ENCODE peak calls at places on chromosomes 3 and 15, in ten cellular contexts. H is mammary epithelial cell, F is ovary, U is IMR-90, K is Peyer's patch, G is neural progenitor cell, I is aorta, Y is heart left ventricle, S is hepatocyte, M is sigmoid colon. R is an unnamed sample. For H3K4me1 and H3K27me3, the result is how much of the 10 kb centered on the place peaks cover.

GRCh38 chr15:37094542-37095196 is 5.7 kb downstream of the MEIS2 start:
- DNase-seq in S (peak), I (no peak), M (no peak), F (no peak), G (no peak), U (peak), Y (no peak), K (no peak), H (no peak), R (no peak)

GRCh38 chr15:40762919-40763800 is 708 bp upstream of the GCHFR start:
- DNase-seq in Y (peak), G (peak), F (peak), M (peak), K (peak), U (peak), H (peak), I (peak), S (peak), R (peak)

GRCh38 chr3:45659661-45660566 is 29.3 kb upstream of the SACM1L start:
- DNase-seq in K (peak), I (peak), U (peak), H (no peak), S (peak), M (peak), F (peak), Y (peak), G (peak), R (peak)

GRCh38 chr15:63234479-63234878 is 42.9 kb upstream of the APH1B start:
- DNase-seq in S (peak), H (peak), F (peak), M (peak), G (no peak), I (peak), U (peak), Y (peak), K (peak), R (peak)

GRCh38 chr3:76497636-76498035 is 542.3 kb upstream of the ROBO2 start:
- DNase-seq in Y (no peak), G (peak), F (no peak), H (no peak), U (peak), M (no peak), K (no peak), I (no peak), S (no peak), R (no peak)

GRCh38 chr3:99683465-99683864 is 45.1 kb downstream of the COL8A1 start:
- DNase-seq in Y (no peak), S (no peak), M (no peak), U (no peak), G (no peak), H (no peak), I (no peak), K (no peak), F (no peak), R (no peak)

GRCh38 chr3:161471211-161471610 is 25.4 kb upstream of the OTOL1 start:
- DNase-seq in K (no peak), G (no peak), M (no peak), F (no peak), H (no peak), U (no peak), S (no peak), Y (no peak), I (no peak), R (no peak)

GRCh38 chr3:37862219-37862711 is 585 bp downstream of the CTDSPL start:
- DNase-seq in H (no peak), F (peak), Y (peak), K (peak), S (peak), I (peak), G (peak), M (peak), U (peak), R (peak)

GRCh38 chr3:50126287-50127211 is 28.6 kb upstream of the SEMA3F start:
- DNase-seq in F (no peak), K (peak), S (peak), I (peak), M (no peak), G (peak), U (peak), Y (no peak), H (no peak), R (no peak)

GRCh38 chr3:158896729-158897128 is 94.9 kb downstream of the MFSD1 start:
- DNase-seq in K (no peak), H (no peak), G (no peak), S (no peak), M (no peak), F (no peak), I (no peak), U (no peak), Y (no peak), R (no peak)

GRCh38 chr3:112681822-112682325 is 40.9 kb upstream of the CCDC80 start:
- DNase-seq in I (no peak), M (no peak), G (no peak), K (no peak), H (peak), S (peak), F (no peak), U (peak), Y (no peak), R (no peak)

GRCh38 chr3:158267015-158267414 is 157.1 kb downstream of the RSRC1 start:
- DNase-seq in K (no peak), I (no peak), U (no peak), G (no peak), Y (no peak), F (no peak), H (no peak), S (no peak), M (no peak), R (no peak)

GRCh38 chr15:98547741-98548166 is 100.6 kb upstream of the IGF1R start:
- DNase-seq in H (no peak), S (peak), G (peak), M (peak), K (no peak), I (no peak), U (no peak), F (peak), Y (peak), R (peak)

GRCh38 chr3:55476515-55476914 is 10.6 kb downstream of the WNT5A start:
- DNase-seq in H (peak), U (peak), F (no peak), K (no peak), Y (no peak), S (no peak), G (no peak), M (no peak), I (no peak), R (no peak)

GRCh38 chr3:144687862-144688261 is 716.2 kb downstream of the DIPK2A start:
- DNase-seq in S (no peak), F (no peak), G (peak), Y (no peak), K (no peak), M (no peak), U (no peak), I (no peak), H (peak), R (no peak)

GRCh38 chr15:67241132-67241855 is 13.2 kb downstream of the AAGAB start:
- DNase-seq in G (peak), U (no peak), Y (no peak), F (no peak), M (no peak), K (no peak), S (no peak), I (no peak), H (peak), R (no peak)

GRCh38 chr15:45391746-45392711 is 13.7 kb upstream of the GATM start:
- DNase-seq in H (no peak), F (no peak), G (no peak), M (no peak), K (no peak), U (no peak), Y (no peak), S (no peak), I (no peak), R (no peak)

GRCh38 chr3:15983232-15983631 is 185.5 kb upstream of the ANKRD28 start:
- DNase-seq in I (no peak), H (peak), M (no peak), F (no peak), G (no peak), U (peak), S (no peak), K (no peak), Y (no peak), R (no peak)

GRCh38 chr3:194330579-194330978 is 20.5 kb downstream of the CPN2 start:
- DNase-seq in M (no peak), I (no peak), U (peak), Y (peak), G (no peak), F (no peak), H (peak), S (no peak), K (no peak), R (no peak)

GRCh38 chr3:8996681-8997121 is 33.4 kb upstream of the RAD18 start:
- DNase-seq in G (peak), Y (peak), H (no peak), K (no peak), F (peak), I (no peak), M (peak), U (peak), S (peak), R (peak)

GRCh38 chr3:141305436-141305835 is 62.9 kb upstream of the ZBTB38 start:
- DNase-seq in S (no peak), Y (no peak), H (peak), M (no peak), F (no peak), I (no peak), G (peak), U (peak), K (no peak), R (no peak)

GRCh38 chr3:94862703-94863102 is 799.8 kb downstream of the NSUN3 start:
- DNase-seq in F (no peak), U (no peak), Y (no peak), I (no peak), S (peak), K (no peak), M (no peak), G (peak), H (no peak), R (no peak)

GRCh38 chr3:110814170-110815007 is 257.2 kb upstream of the NECTIN3 start:
- DNase-seq in Y (no peak), I (no peak), S (peak), K (no peak), U (peak), G (peak), M (no peak), H (peak), F (no peak), R (no peak)

GRCh38 chr3:142852009-142852408 is 36.9 kb downstream of the PCOLCE2 start:
- DNase-seq in Y (no peak), K (no peak), F (no peak), U (no peak), M (no peak), G (no peak), S (no peak), H (no peak), I (no peak), R (no peak)

GRCh38 chr3:15794303-15794771 is 3.4 kb downstream of the ANKRD28 start:
- DNase-seq in I (no peak), S (no peak), F (no peak), K (no peak), U (peak), H (peak), M (no peak), G (no peak), Y (no peak), R (no peak)

GRCh38 chr15:83206971-83207621 is 527 bp downstream of the HDGFL3 start:
- DNase-seq in S (peak), U (no peak), K (peak), Y (peak), M (peak), H (peak), G (peak), I (peak), F (peak), R (peak)

GRCh38 chr3:294096-294495 is 97.5 kb downstream of the CHL1 start:
- DNase-seq in F (no peak), G (no peak), M (no peak), Y (no peak), K (no peak), H (peak), I (no peak), U (no peak), S (no peak), R (no peak)

GRCh38 chr15:89143503-89144162 is 55.4 kb downstream of the ABHD2 start:
- DNase-seq in Y (no peak), I (no peak), F (no peak), U (peak), S (no peak), H (peak), G (no peak), M (no peak), K (no peak), R (no peak)

GRCh38 chr15:53401503-53401902 is 358.0 kb downstream of the WDR72 start:
- DNase-seq in S (no peak), U (no peak), H (no peak), K (no peak), M (no peak), I (no peak), Y (no peak), F (no peak), G (no peak), R (no peak)

GRCh38 chr3:76585794-76586392 is 454.0 kb upstream of the ROBO2 start:
- DNase-seq in F (no peak), M (no peak), U (peak), G (peak), Y (no peak), K (no peak), I (no peak), H (no peak), S (peak), R (no peak)

GRCh38 chr15:71790081-71790480 is 20.3 kb upstream of the NR2E3 start:
- DNase-seq in H (peak), F (no peak), K (no peak), S (peak), M (peak), G (no peak), Y (no peak), U (peak), I (no peak), R (no peak)

GRCh38 chr3:139745831-139746230 is 68.1 kb upstream of the NMNAT3 start:
- DNase-seq in S (peak), F (no peak), M (no peak), U (peak), H (peak), Y (no peak), K (no peak), G (no peak), I (no peak), R (no peak)

GRCh38 chr3:168865022-168865551 is 769.4 kb upstream of the GOLIM4 start:
- DNase-seq in F (no peak), M (no peak), H (no peak), I (no peak), S (peak), U (peak), G (peak), Y (no peak), K (no peak), R (no peak)

DNA sequence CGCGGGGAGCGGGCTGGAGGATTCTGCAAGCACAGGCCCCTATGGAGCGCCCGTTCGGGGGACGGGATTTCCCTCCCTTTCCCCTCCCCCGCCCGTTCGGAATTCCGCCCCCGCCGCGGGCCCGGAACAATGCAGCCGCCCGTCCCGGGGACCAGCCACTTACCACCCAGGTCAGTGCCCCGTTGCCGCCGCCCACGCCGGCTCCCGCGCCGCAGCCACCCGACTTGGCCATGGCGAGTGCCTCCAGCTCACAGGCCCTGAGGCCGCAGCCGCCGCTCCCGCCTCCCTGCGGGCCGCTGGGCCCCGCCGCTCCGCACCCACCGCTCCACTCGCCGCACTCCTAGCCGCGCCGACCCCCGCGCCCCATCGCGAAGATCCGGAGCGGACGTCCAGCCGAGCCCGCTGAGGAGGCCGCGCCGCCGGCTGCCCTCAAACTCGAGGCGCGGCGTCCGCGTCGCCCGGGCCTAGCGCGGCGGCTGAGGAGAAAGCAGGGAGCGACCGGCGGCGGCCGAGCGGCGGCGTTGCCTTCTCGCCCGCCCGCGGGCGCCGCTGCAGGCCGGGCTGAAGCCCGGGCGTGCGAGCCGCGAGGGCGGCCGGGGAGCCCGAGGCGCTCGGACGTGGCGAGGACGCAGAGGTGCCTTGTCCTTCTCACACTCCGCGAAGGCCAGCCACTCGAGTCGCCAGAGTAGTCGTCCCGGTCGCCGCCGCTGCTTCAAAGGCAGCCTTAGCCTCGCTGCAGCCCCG is 469 bp downstream of the TOP2B start:
- DNase-seq in F (peak), Y (peak), G (peak), H (peak), K (peak), M (peak), S (peak), U (peak), I (peak), R (peak)
- H3K4me1 ChIP-seq in F (under half), Y (under half), G (under half), H (under half), K (under half), M (under half), S (under half), U (under half), I (under half), R (under half)

DNA sequence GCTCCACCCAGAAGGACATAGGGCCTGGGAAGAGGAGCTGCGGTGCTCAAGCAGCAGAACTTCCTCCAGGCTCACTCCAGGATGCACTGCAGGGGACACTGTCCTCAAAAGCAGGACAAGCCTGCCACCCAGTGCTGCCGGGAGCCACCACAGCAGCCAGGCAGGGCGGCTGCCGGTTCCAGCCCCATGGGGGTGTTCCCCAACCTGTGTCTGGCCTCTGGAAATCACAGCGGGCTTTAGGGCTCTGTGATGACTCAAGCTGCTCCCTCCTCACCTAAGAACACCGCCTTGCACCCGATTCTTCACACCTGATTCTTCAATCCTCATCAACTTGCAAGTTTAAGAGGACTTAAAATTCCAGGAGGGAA is 71.9 kb upstream of the SLC6A11 start:
- DNase-seq in G (peak), U (no peak), S (no peak), H (no peak), F (no peak), Y (no peak), I (no peak), K (no peak), M (no peak), R (no peak)
- H3K27me3 ChIP-seq in G (under half), U (under half), S (under half), H (under half), F (under half), Y (under half), I (under half), K (under half), M (under half), R (under half)

GRCh38 chr15:29864501-29864900 is 42.2 kb upstream of the TJP1 start:
- DNase-seq in G (no peak), I (no peak), S (no peak), H (no peak), M (no peak), Y (no peak), U (no peak), K (no peak), F (no peak), R (no peak)

GRCh38 chr15:29859981-29860745 is 37.9 kb upstream of the TJP1 start:
- DNase-seq in M (no peak), I (no peak), G (no peak), Y (no peak), U (peak), S (no peak), K (no peak), F (no peak), H (peak), R (no peak)

GRCh38 chr15:29862271-29862670 is 40.0 kb upstream of the TJP1 start:
- DNase-seq in Y (no peak), H (no peak), U (peak), G (no peak), K (no peak), M (no peak), S (no peak), I (no peak), F (no peak), R (no peak)

GRCh38 chr15:29860872-29861271 is 38.6 kb upstream of the TJP1 start:
- DNase-seq in H (peak), G (no peak), K (no peak), I (no peak), U (peak), M (no peak), Y (no peak), F (no peak), S (no peak), R (no peak)

GRCh38 chr15:29863438-29863837 is 41.2 kb upstream of the TJP1 start:
- DNase-seq in F (no peak), H (no peak), Y (no peak), I (no peak), M (no peak), S (no peak), U (no peak), G (no peak), K (no peak), R (no peak)
- H3K4me3 ChIP-seq in F (no peak), H (no peak), Y (no peak), I (no peak), M (no peak), S (no peak), U (no peak), G (no peak), K (no peak), R (no peak)

DNA sequence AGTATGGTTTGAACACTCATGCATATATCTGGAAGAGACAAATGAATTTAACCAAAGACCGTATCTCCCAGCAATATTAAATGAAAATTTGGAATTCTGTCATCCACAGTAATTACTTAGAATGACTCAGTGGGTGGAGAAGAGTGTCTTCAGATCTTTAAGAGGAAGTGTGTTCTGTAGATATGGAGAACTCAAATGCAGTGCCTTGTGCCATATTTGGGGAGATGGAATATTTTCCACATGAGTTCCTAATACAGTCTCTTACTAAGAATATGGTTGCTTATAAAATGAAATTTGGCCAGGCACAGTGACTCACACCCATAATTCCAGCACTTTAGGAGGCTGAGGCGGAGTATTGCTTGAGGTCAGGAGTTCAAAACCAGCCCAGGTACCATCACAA is 40.5 kb downstream of the ANO10 start:
- DNase-seq in G (no peak), K (no peak), U (peak), M (no peak), S (no peak), I (no peak), H (peak), F (no peak), Y (no peak), R (no peak)
- H3K4me1 ChIP-seq in G (under half), K (under half), U (under half), M (under half), S (under half), I (under half), H (under half), F (under half), Y (under half), R (under half)

GRCh38 chr15:57340673-57341259 is 35.5 kb upstream of the CGNL1 start:
- DNase-seq in U (peak), M (no peak), F (peak), K (peak), Y (peak), S (peak), G (peak), I (no peak), H (peak), R (peak)

GRCh38 chr15:57343018-57343417 is 33.3 kb upstream of the CGNL1 start:
- DNase-seq in I (no peak), S (no peak), K (no peak), M (no peak), U (no peak), H (no peak), G (no peak), Y (no peak), F (no peak), R (no peak)

GRCh38 chr15:57345584-57345983 is 30.7 kb upstream of the CGNL1 start:
- DNase-seq in I (no peak), F (no peak), S (peak), G (peak), K (no peak), H (no peak), Y (no peak), M (no peak), U (no peak), R (no peak)

GRCh38 chr15:57344282-57344681 is 32.0 kb upstream of the CGNL1 start:
- DNase-seq in H (no peak), G (no peak), Y (no peak), U (no peak), S (no peak), K (no peak), M (no peak), F (no peak), I (no peak), R (no peak)

GRCh38 chr15:57343526-57343925 is 32.8 kb upstream of the CGNL1 start:
- DNase-seq in G (peak), U (no peak), F (no peak), H (no peak), S (no peak), M (no peak), I (no peak), K (no peak), Y (no peak), R (no peak)
- H3K27me3 ChIP-seq in G (under half), U (under half), F (under half), H (under half), S (under half), M (under half), I (under half), K (under half), Y (under half), R (under half)

R was measured in uterus.